ENCODE peak calls at places on chromosomes 12 and 14, in six cellular contexts. One of them, this sample, is unnamed.

GRCh38 chr14:32559048-32559447 is 229.9 kb downstream of the AKAP6 start:
- DNase-seq in fibroblast of mammary gland: peak
- DNase-seq in thyroid gland: no peak
- DNase-seq in lower lobe of right lung: no peak
- DNase-seq in choroid plexus epithelial cell: peak
- DNase-seq in psoas muscle: no peak
- DNase-seq in this sample: no peak

GRCh38 chr12:1443421-1444141 is 150.8 kb downstream of the FBXL14 start:
- DNase-seq in fibroblast of mammary gland: peak
- DNase-seq in thyroid gland: no peak
- DNase-seq in lower lobe of right lung: no peak
- DNase-seq in choroid plexus epithelial cell: peak
- DNase-seq in psoas muscle: no peak
- DNase-seq in this sample: peak

GRCh38 chr12:40561395-40561966 is 130.8 kb upstream of the CNTN1 start:
- DNase-seq in fibroblast of mammary gland: no peak
- DNase-seq in thyroid gland: no peak
- DNase-seq in lower lobe of right lung: no peak
- DNase-seq in choroid plexus epithelial cell: no peak
- DNase-seq in psoas muscle: no peak
- DNase-seq in this sample: no peak

GRCh38 chr12:27672654-27673053 is 23.6 kb upstream of the REP15 start:
- DNase-seq in fibroblast of mammary gland: no peak
- DNase-seq in thyroid gland: no peak
- DNase-seq in lower lobe of right lung: no peak
- DNase-seq in choroid plexus epithelial cell: no peak
- DNase-seq in psoas muscle: no peak
- DNase-seq in this sample: no peak

GRCh38 chr14:83734431-83734830 is 1795.5 kb upstream of the FLRT2 start:
- DNase-seq in fibroblast of mammary gland: no peak
- DNase-seq in thyroid gland: no peak
- DNase-seq in lower lobe of right lung: no peak
- DNase-seq in choroid plexus epithelial cell: no peak
- DNase-seq in psoas muscle: no peak
- DNase-seq in this sample: no peak

GRCh38 chr12:3222935-3223334 is 145.8 kb downstream of the TSPAN9 start:
- DNase-seq in fibroblast of mammary gland: no peak
- DNase-seq in thyroid gland: no peak
- DNase-seq in lower lobe of right lung: no peak
- DNase-seq in choroid plexus epithelial cell: no peak
- DNase-seq in psoas muscle: no peak
- DNase-seq in this sample: no peak

GRCh38 chr14:82604819-82605218 is 1071.2 kb upstream of the SEL1L start:
- DNase-seq in fibroblast of mammary gland: no peak
- DNase-seq in thyroid gland: no peak
- DNase-seq in lower lobe of right lung: no peak
- DNase-seq in choroid plexus epithelial cell: no peak
- DNase-seq in psoas muscle: no peak
- DNase-seq in this sample: no peak

GRCh38 chr14:65940056-65940735 is 527.7 kb downstream of the FUT8 start:
- DNase-seq in fibroblast of mammary gland: no peak
- DNase-seq in thyroid gland: no peak
- DNase-seq in lower lobe of right lung: no peak
- DNase-seq in choroid plexus epithelial cell: no peak
- DNase-seq in psoas muscle: no peak
- DNase-seq in this sample: no peak

GRCh38 chr12:43480591-43480990 is 71.4 kb downstream of the ADAMTS20 start:
- DNase-seq in fibroblast of mammary gland: no peak
- DNase-seq in thyroid gland: no peak
- DNase-seq in lower lobe of right lung: no peak
- DNase-seq in choroid plexus epithelial cell: peak
- DNase-seq in psoas muscle: no peak
- DNase-seq in this sample: no peak

GRCh38 chr14:36524874-36525745 is 5.1 kb upstream of the NKX2-1 start:
- DNase-seq in fibroblast of mammary gland: peak
- DNase-seq in thyroid gland: peak
- DNase-seq in lower lobe of right lung: peak
- DNase-seq in choroid plexus epithelial cell: no peak
- DNase-seq in psoas muscle: no peak
- DNase-seq in this sample: no peak

GRCh38 chr14:66401447-66402095 is 84.6 kb upstream of the CCDC196 start:
- DNase-seq in fibroblast of mammary gland: peak
- DNase-seq in thyroid gland: peak
- DNase-seq in lower lobe of right lung: no peak
- DNase-seq in choroid plexus epithelial cell: peak
- DNase-seq in psoas muscle: no peak
- DNase-seq in this sample: no peak

GRCh38 chr12:65570451-65571130 is 253.7 kb upstream of the HMGA2 start:
- DNase-seq in fibroblast of mammary gland: no peak
- DNase-seq in thyroid gland: no peak
- DNase-seq in lower lobe of right lung: no peak
- DNase-seq in choroid plexus epithelial cell: no peak
- DNase-seq in psoas muscle: no peak
- DNase-seq in this sample: no peak

GRCh38 chr14:24307156-24307574 is 612 bp downstream of the CIDEB start:
- DNase-seq in fibroblast of mammary gland: no peak
- DNase-seq in thyroid gland: no peak
- DNase-seq in lower lobe of right lung: no peak
- DNase-seq in choroid plexus epithelial cell: no peak
- DNase-seq in psoas muscle: no peak
- DNase-seq in this sample: no peak

GRCh38 chr12:108146035-108146893 is 17.2 kb downstream of the WSCD2 start:
- DNase-seq in fibroblast of mammary gland: no peak
- DNase-seq in thyroid gland: no peak
- DNase-seq in lower lobe of right lung: no peak
- DNase-seq in choroid plexus epithelial cell: no peak
- DNase-seq in psoas muscle: no peak
- DNase-seq in this sample: no peak

GRCh38 chr12:7217475-7218069 is 28.1 kb downstream of the PEX5 start:
- DNase-seq in fibroblast of mammary gland: no peak
- DNase-seq in thyroid gland: no peak
- DNase-seq in lower lobe of right lung: no peak
- DNase-seq in choroid plexus epithelial cell: no peak
- DNase-seq in psoas muscle: no peak
- DNase-seq in this sample: no peak

GRCh38 chr12:2919249-2919648 is 28.6 kb downstream of the TULP3 start:
- DNase-seq in fibroblast of mammary gland: no peak
- DNase-seq in thyroid gland: no peak
- DNase-seq in lower lobe of right lung: no peak
- DNase-seq in choroid plexus epithelial cell: no peak
- DNase-seq in psoas muscle: no peak
- DNase-seq in this sample: no peak

GRCh38 chr14:105087963-105088811 is 23.0 kb upstream of the GPR132 start:
- DNase-seq in fibroblast of mammary gland: peak
- DNase-seq in thyroid gland: peak
- DNase-seq in lower lobe of right lung: peak
- DNase-seq in choroid plexus epithelial cell: peak
- DNase-seq in psoas muscle: peak
- DNase-seq in this sample: peak

GRCh38 chr12:10247659-10248058 is 35.0 kb downstream of the GABARAPL1 start:
- DNase-seq in fibroblast of mammary gland: no peak
- DNase-seq in thyroid gland: no peak
- DNase-seq in lower lobe of right lung: no peak
- DNase-seq in choroid plexus epithelial cell: no peak
- DNase-seq in psoas muscle: no peak
- DNase-seq in this sample: no peak

DNA sequence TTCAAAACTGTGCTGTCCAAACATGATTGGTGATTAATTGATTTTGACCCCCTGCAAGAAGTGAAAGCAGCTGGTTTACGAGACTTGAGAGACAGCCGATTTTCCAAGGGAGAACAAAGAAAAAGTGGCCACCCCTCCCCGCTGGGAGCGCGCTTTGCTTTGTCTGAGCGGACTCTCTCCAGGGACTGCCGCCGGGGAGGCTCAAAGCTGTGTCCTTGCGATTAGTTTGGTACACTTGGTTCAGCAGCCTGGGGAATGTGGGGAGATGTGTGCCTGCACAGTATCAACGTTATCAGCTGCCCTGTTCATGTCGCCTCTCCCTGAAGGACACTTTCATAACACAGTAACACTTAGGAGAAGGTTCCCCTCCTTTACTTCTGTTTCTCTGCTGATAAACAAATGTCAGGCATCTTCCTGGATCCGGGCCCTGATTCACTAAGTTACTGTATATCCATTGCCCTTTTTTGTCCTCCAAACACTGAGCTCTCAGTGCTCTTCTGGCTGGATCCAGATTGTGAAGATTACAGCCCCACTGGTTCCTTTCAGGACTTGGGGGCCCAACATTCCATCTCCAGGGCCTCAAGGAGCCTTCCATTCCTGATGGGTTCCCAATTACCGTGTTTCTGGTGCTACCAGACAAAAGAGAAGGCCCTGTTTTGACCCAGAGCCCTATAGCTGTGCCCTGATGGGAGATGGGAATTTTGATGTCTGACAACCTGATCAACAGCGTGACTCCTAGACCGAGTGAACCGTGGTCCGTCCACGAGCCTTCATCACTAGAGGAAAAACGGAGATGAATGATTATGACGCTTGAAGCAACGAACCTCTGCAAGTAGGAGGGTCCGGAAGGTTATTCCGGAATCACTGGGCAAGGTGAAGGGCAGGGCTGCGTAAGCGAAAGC is 31.7 kb upstream of the TUBA1C start:
- DNase-seq in fibroblast of mammary gland: peak
- DNase-seq in thyroid gland: no peak
- DNase-seq in lower lobe of right lung: peak
- DNase-seq in choroid plexus epithelial cell: peak
- DNase-seq in psoas muscle: peak
- DNase-seq in this sample: no peak
- TF ChIP-seq CTCF in fibroblast of mammary gland: peak
- TF ChIP-seq CTCF in thyroid gland: no peak
- TF ChIP-seq CTCF in lower lobe of right lung: no peak
- TF ChIP-seq CTCF in choroid plexus epithelial cell: peak
- TF ChIP-seq CTCF in psoas muscle: no peak
- TF ChIP-seq CTCF in this sample: peak

DNA sequence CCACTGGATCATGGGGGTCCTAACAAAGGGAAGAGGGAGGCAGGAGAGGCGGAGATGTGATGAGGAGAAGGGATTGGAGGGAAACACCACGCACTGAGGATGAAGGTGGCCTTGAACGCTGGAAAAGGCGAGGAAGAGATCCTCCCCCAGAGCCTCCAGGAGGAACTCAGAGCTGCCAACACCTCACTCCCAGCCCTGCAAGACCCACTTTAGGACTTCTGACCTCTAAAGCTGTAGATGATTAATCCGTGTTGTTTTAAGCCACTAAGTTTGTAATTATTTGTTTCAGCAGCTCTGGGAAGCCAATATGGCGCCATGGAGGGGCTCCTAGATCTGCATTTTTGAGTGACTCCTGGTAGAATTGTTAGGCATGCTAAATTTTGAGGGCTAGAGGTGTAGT is 74.6 kb upstream of the CEP83 start:
- DNase-seq in fibroblast of mammary gland: no peak
- DNase-seq in thyroid gland: no peak
- DNase-seq in lower lobe of right lung: no peak
- DNase-seq in choroid plexus epithelial cell: no peak
- DNase-seq in psoas muscle: no peak
- DNase-seq in this sample: no peak
- H3K4me3 ChIP-seq in fibroblast of mammary gland: no peak
- H3K4me3 ChIP-seq in thyroid gland: no peak
- H3K4me3 ChIP-seq in lower lobe of right lung: no peak
- H3K4me3 ChIP-seq in choroid plexus epithelial cell: no peak
- H3K4me3 ChIP-seq in psoas muscle: no peak
- H3K4me3 ChIP-seq in this sample: no peak

GRCh38 chr14:54772451-54772881 is 130.2 kb downstream of the GCH1 start:
- DNase-seq in fibroblast of mammary gland: peak
- DNase-seq in thyroid gland: no peak
- DNase-seq in lower lobe of right lung: no peak
- DNase-seq in choroid plexus epithelial cell: peak
- DNase-seq in psoas muscle: no peak
- DNase-seq in this sample: peak

GRCh38 chr14:54774824-54775223 is 127.8 kb downstream of the GCH1 start:
- DNase-seq in fibroblast of mammary gland: no peak
- DNase-seq in thyroid gland: no peak
- DNase-seq in lower lobe of right lung: no peak
- DNase-seq in choroid plexus epithelial cell: no peak
- DNase-seq in psoas muscle: no peak
- DNase-seq in this sample: no peak

GRCh38 chr14:54771411-54772027 is 131.1 kb downstream of the GCH1 start:
- DNase-seq in fibroblast of mammary gland: no peak
- DNase-seq in thyroid gland: no peak
- DNase-seq in lower lobe of right lung: no peak
- DNase-seq in choroid plexus epithelial cell: no peak
- DNase-seq in psoas muscle: no peak
- DNase-seq in this sample: no peak

GRCh38 chr14:54775486-54776100 is 127.0 kb downstream of the GCH1 start:
- DNase-seq in fibroblast of mammary gland: no peak
- DNase-seq in thyroid gland: no peak
- DNase-seq in lower lobe of right lung: no peak
- DNase-seq in choroid plexus epithelial cell: no peak
- DNase-seq in psoas muscle: no peak
- DNase-seq in this sample: no peak

DNA sequence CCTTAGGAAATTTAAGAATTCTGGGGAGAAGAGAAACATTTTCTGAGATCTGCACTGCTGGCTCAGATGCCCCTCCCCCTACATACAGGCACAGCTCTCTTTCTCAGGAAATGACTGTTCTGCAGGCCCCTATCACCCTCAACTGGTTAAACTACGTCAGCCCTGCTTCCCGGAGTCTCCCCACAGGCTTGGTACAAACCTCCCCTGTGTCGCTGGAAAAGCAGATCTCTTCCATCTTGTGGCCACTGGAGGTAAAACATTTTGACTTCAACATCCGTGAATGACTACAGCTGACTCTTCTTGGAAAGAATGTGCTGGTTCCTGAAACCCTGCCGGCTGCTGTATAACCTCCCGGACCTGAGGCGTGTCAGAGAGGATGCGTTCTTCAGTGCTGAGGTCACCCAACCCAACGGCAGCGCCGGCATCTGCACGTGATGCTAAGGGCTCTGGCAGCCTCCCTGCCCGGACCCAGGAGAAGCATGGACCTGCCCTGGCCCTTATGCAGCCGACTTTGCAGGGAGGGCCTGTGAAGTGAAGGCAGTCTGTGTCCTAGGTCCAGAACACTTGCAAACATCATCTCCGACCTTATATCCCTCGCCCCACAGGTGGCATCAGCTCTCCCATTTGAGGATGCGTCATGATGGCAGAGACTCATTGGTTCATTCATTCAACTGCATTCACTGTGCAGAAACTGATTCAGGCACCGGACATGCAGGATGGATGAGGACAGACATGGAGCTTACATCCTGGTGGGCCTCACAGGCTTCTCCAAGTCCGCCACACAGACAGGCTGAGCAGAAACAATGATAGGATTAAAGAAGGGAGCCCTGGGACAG is 129.2 kb downstream of the GCH1 start:
- DNase-seq in fibroblast of mammary gland: peak
- DNase-seq in thyroid gland: peak
- DNase-seq in lower lobe of right lung: peak
- DNase-seq in choroid plexus epithelial cell: peak
- DNase-seq in psoas muscle: peak
- DNase-seq in this sample: peak
- TF ChIP-seq CTCF in fibroblast of mammary gland: peak
- TF ChIP-seq CTCF in thyroid gland: peak
- TF ChIP-seq CTCF in lower lobe of right lung: peak
- TF ChIP-seq CTCF in choroid plexus epithelial cell: peak
- TF ChIP-seq CTCF in psoas muscle: peak
- TF ChIP-seq CTCF in this sample: peak

DNA sequence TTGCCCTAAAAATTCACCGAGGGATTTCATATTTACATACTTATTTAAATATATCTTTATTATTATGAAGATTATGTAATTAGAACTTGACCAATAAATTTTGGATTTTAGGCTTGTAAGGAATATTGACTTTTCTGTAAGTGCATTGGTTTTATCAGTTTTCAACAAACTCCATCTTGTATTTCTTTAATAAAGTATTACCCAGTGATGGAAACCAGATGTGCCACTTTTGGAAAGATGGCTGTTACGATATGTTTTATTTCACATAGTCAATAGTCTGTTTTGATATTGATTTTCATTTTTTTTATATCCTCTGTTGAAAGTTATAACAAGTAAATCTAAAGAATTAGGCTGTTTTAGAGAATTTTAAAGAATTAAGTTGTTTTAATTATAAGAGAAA is 1.8 kb downstream of the MON2 start:
- DNase-seq in fibroblast of mammary gland: peak
- DNase-seq in thyroid gland: no peak
- DNase-seq in lower lobe of right lung: no peak
- DNase-seq in choroid plexus epithelial cell: no peak
- DNase-seq in psoas muscle: no peak
- DNase-seq in this sample: peak
- H3K4me3 ChIP-seq in fibroblast of mammary gland: peak
- H3K4me3 ChIP-seq in thyroid gland: no peak
- H3K4me3 ChIP-seq in lower lobe of right lung: peak
- H3K4me3 ChIP-seq in choroid plexus epithelial cell: peak
- H3K4me3 ChIP-seq in psoas muscle: peak
- H3K4me3 ChIP-seq in this sample: peak